ENCODE peak calls at places on chromosomes 5 and 9, in six cellular contexts. T is mammary epithelial cell, X is IMR-90, A is endodermal cell, G is kidney, M is MM.1S. V is an unnamed sample. For H3K4me1, the result is how much of the 10 kb centered on the place peaks cover.

GRCh38 chr9:81113408-81114124 is 575.8 kb downstream of the TLE1 start:
- DNase-seq in X (no peak), T (no peak), M (peak), A (no peak), G (no peak), V (no peak)

GRCh38 chr5:32916648-32917047 is 205.5 kb downstream of the NPR3 start:
- DNase-seq in G (no peak), X (peak), M (peak), T (peak), A (peak), V (no peak)

GRCh38 chr9:22307013-22307711 is 139.5 kb upstream of the DMRTA1 start:
- DNase-seq in M (peak), G (no peak), A (peak), X (peak), T (peak), V (peak)

GRCh38 chr5:29950416-29951145 is 1242.9 kb upstream of the CDH6 start:
- DNase-seq in A (no peak), T (no peak), G (no peak), M (no peak), X (no peak), V (no peak)

GRCh38 chr5:83249156-83249555 is 171.8 kb downstream of the XRCC4 start:
- DNase-seq in A (no peak), X (no peak), T (peak), G (no peak), M (no peak), V (no peak)

GRCh38 chr5:12385095-12385494 is 480.8 kb upstream of the CTNND2 start:
- DNase-seq in G (peak), M (no peak), A (no peak), T (no peak), X (no peak), V (no peak)

GRCh38 chr5:52773342-52773741 is 14.4 kb upstream of the ITGA1 start:
- DNase-seq in X (no peak), G (no peak), M (no peak), T (no peak), A (no peak), V (no peak)

GRCh38 chr5:124661317-124662141 is 84.9 kb downstream of the ZNF608 start:
- DNase-seq in G (no peak), X (peak), M (no peak), A (peak), T (peak), V (peak)

GRCh38 chr5:74055446-74056097 is 429.6 kb downstream of the ARHGEF28 start:
- DNase-seq in M (no peak), T (no peak), G (no peak), X (no peak), A (peak), V (no peak)

GRCh38 chr9:79577969-79578723 is 6.4 kb downstream of the TLE4 start:
- DNase-seq in A (no peak), G (no peak), T (no peak), X (peak), M (no peak), V (no peak)

GRCh38 chr5:178115136-178115834 is 2.0 kb downstream of the N4BP3 start:
- DNase-seq in M (no peak), T (no peak), X (no peak), G (peak), A (peak), V (no peak)

GRCh38 chr9:97853844-97854695 is 1.0 kb downstream of the FOXE1 start:
- DNase-seq in A (peak), G (no peak), T (peak), X (peak), M (no peak), V (no peak)

GRCh38 chr9:108953983-108954574 is 19.9 kb downstream of the ABITRAM start:
- DNase-seq in G (no peak), A (no peak), X (peak), T (peak), M (peak), V (no peak)

GRCh38 chr9:18969095-18969494 is 63.9 kb downstream of the SAXO1 start:
- DNase-seq in T (no peak), G (no peak), M (no peak), A (no peak), X (no peak), V (peak)

GRCh38 chr9:21862871-21863270 is 60.4 kb downstream of the MTAP start:
- DNase-seq in X (no peak), T (no peak), G (no peak), A (no peak), M (no peak), V (no peak)

GRCh38 chr5:177369050-177369912 is 11.6 kb downstream of the RGS14 start:
- DNase-seq in M (peak), A (peak), X (no peak), G (no peak), T (no peak), V (no peak)

GRCh38 chr9:126334626-126335621 is 8.3 kb downstream of the MVB12B start:
- DNase-seq in T (no peak), M (no peak), X (peak), A (no peak), G (no peak), V (no peak)

GRCh38 chr5:643811-644271 is 31.7 kb downstream of the CEP72 start:
- DNase-seq in G (peak), M (peak), A (no peak), T (no peak), X (no peak), V (no peak)

GRCh38 chr9:36091028-36091953 is 45.2 kb upstream of the GLIPR2 start:
- DNase-seq in T (no peak), G (no peak), A (no peak), X (peak), M (no peak), V (peak)

GRCh38 chr9:89274838-89275237 is 36.2 kb upstream of the CKS2 start:
- DNase-seq in M (no peak), G (no peak), A (no peak), T (peak), X (peak), V (no peak)

GRCh38 chr9:116643691-116644090 is 43.4 kb upstream of the TRIM32 start:
- DNase-seq in A (no peak), X (peak), M (no peak), T (no peak), G (no peak), V (no peak)

GRCh38 chr9:91376239-91376638 is 14.5 kb upstream of the AUH start:
- DNase-seq in A (no peak), M (no peak), G (no peak), X (no peak), T (no peak), V (no peak)

GRCh38 chr5:53303105-53303504 is 177.3 kb upstream of the FST start:
- DNase-seq in X (peak), A (no peak), T (peak), M (no peak), G (no peak), V (no peak)

GRCh38 chr5:56566374-56567249 is 248.7 kb upstream of the MAP3K1 start:
- DNase-seq in X (no peak), T (no peak), M (no peak), A (no peak), G (no peak), V (no peak)

DNA sequence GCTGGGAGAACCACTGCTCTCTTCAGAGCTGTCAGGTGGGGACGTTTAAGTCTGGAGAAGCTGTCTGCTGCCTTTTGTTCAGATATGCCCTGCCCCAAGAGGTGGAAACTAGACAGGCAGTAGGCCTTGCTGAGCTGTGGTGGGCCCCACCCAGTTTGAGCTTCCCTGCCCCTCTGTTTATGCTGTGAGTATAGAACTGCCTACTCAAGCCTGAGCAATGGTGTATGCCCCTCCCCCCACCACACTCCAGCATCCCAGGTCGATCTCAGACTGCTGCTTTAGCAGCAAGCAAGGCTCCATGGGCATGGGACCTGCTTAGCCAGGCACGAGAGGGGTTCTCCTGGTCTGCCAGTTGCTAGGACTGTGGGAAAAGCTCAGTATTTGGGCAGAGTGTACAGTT is 362.3 kb downstream of the FAM170A start:
- DNase-seq in M (no peak), X (no peak), G (no peak), A (no peak), T (no peak), V (no peak)
- TF ChIP-seq CTCF in M (no peak), X (no peak), G (no peak), A (no peak), T (no peak), V (no peak)

DNA sequence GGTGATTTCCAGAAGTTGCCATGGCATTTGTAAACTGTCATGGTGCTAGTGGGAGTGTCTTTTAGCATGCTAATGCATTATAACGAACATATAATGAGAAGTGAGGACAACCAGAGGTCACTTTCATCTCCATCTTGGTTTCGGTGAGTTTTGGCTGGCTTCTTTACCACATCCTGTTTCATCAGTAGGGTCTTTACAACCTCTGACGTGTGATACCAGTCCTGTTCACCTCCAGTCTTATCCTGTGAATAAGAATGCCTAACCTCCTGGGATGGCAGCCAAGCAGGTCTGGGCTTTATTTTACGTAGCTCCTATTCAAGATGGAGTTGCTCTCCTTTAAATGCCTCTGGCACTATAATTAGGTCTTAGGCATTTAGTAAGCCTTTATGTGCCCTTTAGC is 20.4 kb upstream of the RFK start:
- DNase-seq in G (no peak), M (peak), T (peak), X (peak), A (no peak), V (no peak)
- H3K9ac ChIP-seq in G (no peak), M (no peak), T (no peak), X (no peak), A (no peak), V (no peak)

GRCh38 chr5:158382473-158382872 is 523.5 kb upstream of the CLINT1 start:
- DNase-seq in X (peak), T (peak), M (peak), G (peak), A (peak), V (peak)
- H3K4me1 ChIP-seq in X (under half), T (half or more), M (under half), G (under half), A (under half), V (under half)

GRCh38 chr5:54904425-54904824 is 81.0 kb downstream of the ESM1 start:
- DNase-seq in A (peak), X (peak), T (peak), G (no peak), M (no peak), V (no peak)
- TF ChIP-seq CTCF in A (peak), X (peak), T (peak), G (peak), M (peak), V (no peak)

GRCh38 chr5:171785517-171785916 is at the start of gene SMIM23:
- DNase-seq in G (no peak), X (no peak), T (no peak), M (no peak), A (no peak), V (no peak)
- H3K9ac ChIP-seq in G (no peak), X (no peak), T (no peak), M (no peak), A (no peak), V (no peak)

GRCh38 chr5:172441262-172441751 is 13.0 kb downstream of the SH3PXD2B start:
- DNase-seq in G (no peak), A (no peak), M (no peak), T (no peak), X (no peak), V (no peak)
- H3K4me1 ChIP-seq in G (under half), A (under half), M (under half), T (under half), X (under half), V (under half)

GRCh38 chr9:130182090-130182909 is 10.1 kb downstream of the NCS1 start:
- DNase-seq in T (no peak), X (no peak), M (no peak), A (no peak), G (no peak), V (no peak)
- TF ChIP-seq CTCF in T (no peak), X (no peak), M (no peak), A (peak), G (no peak), V (no peak)

GRCh38 chr5:122351416-122352157 is 39.5 kb downstream of the SNCAIP start:
- DNase-seq in G (no peak), M (no peak), T (no peak), X (peak), A (no peak), V (peak)

GRCh38 chr5:122346897-122347581 is 35.0 kb downstream of the SNCAIP start:
- DNase-seq in A (no peak), T (no peak), G (no peak), X (no peak), M (no peak), V (no peak)

GRCh38 chr5:122354293-122354692 is 42.3 kb downstream of the SNCAIP start:
- DNase-seq in X (no peak), A (peak), T (no peak), G (no peak), M (no peak), V (no peak)

GRCh38 chr5:122352331-122352730 is 40.3 kb downstream of the SNCAIP start:
- DNase-seq in T (no peak), M (no peak), A (no peak), G (no peak), X (peak), V (no peak)

DNA sequence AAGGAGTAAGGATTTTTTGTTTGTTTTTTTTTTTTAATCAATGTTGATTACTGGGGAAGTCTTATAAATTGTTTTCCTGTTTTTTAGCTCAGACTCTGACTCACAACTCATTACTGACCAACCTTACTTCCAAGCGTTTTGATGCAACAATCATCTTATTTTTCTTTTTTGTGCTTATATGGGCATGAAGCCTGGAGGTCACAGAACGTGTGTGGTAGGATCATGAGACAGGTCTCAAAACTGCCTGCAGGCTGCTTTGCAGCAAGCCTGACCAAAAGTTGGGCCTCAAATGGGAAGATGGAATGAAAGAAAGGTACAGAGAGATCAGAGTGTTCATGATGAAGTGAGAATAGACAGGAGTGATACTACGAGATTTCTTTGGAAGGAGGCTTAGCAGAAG is 38.5 kb downstream of the SNCAIP start:
- DNase-seq in X (no peak), M (no peak), A (no peak), T (no peak), G (no peak), V (no peak)
- H3K9ac ChIP-seq in X (no peak), M (no peak), A (no peak), T (no peak), G (no peak), V (no peak)

GRCh38 chr5:132487841-132488555 is 2.6 kb downstream of the IRF1 start:
- DNase-seq in X (no peak), T (no peak), A (peak), M (no peak), G (no peak), V (peak)
- H3K4me1 ChIP-seq in X (under half), T (under half), A (under half), M (half or more), G (under half), V (under half)

DNA sequence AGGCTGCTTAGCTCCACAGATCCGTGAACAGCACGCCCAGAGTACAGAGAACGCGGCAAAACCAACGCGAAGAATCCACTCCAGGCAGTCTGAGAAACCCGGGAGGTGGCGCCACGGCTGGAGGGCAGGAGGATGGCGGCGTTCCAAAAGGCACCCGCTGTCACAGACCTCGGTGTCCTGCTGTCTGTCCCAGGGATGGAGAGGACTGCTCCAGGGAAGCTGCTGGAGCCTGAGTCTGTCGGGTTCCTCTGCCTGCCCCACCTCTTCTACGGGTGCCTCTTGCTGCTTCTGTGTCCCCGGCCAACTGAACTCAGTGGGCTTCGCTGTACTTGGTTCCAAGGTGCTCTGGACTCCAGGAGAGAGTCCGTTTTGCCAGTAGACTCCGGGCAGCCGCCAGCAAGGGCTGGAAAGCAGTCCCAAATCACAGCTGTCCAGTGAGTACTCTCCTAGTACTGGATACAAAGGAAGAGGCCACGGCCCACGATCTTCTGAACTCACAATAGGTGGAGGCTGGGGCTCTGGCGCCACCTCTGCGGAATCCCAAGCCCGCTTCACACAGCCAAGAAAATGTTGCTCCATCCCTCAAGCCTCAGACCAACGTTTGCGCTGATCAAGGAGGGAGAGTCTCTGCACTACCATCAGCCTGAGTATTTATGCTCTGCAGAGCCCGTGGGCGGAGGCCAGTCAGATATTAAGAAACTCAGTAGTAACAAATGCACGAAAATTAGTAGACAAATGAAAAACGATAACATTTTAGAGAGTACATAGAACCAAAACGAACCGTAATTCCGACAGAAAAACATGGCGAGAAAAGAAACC is 442 bp downstream of the ANXA2R start:
- DNase-seq in G (peak), A (peak), M (peak), T (no peak), X (peak), V (peak)
- TF ChIP-seq CTCF in G (no peak), A (no peak), M (peak), T (no peak), X (peak), V (no peak)

V was measured in colonic mucosa.